ENCODE peak calls at places on chromosomes 16 and 17, in seven cellular contexts. V is HTR-8/SVneo, M is HEK293T, C is HS-5, H is heart right ventricle, Q is Right ventricle myocardium superior, D is cerebellar cortex. Y is an unnamed sample.

GRCh38 chr17:411416-412120 is 59.0 kb upstream of the RPH3AL start:
- DNase-seq in M (no peak), Q (no peak), D (peak; percentile 25), H (no peak), V (no peak), C (no peak), Y (no peak)

GRCh38 chr17:62704381-62704971 is 77.0 kb downstream of the MRC2 start:
- DNase-seq in M (no peak), C (no peak), D (no peak), Q (peak; percentile 58), H (no peak), V (peak; percentile 63), Y (peak; percentile 65)

GRCh38 chr17:6415616-6416015 is 19.3 kb downstream of the AIPL1 start:
- DNase-seq in V (no peak), H (no peak), C (no peak), M (no peak), D (no peak), Q (no peak), Y (no peak)

GRCh38 chr16:65069090-65069489 is 52.8 kb downstream of the CDH11 start:
- DNase-seq in H (no peak), C (peak; percentile 78), D (no peak), Q (no peak), V (no peak), M (no peak), Y (no peak)

GRCh38 chr17:34269969-34270368 is at the start of gene CCL7:
- DNase-seq in Q (no peak), M (no peak), H (no peak), C (no peak), V (no peak), D (no peak), Y (no peak)

GRCh38 chr17:65191805-65192740 is 54.9 kb downstream of the RGS9 start:
- DNase-seq in D (no peak), Q (no peak), M (no peak), V (peak; percentile 82), H (no peak), C (peak; percentile 70), Y (no peak)

GRCh38 chr17:75645501-75645888 is 12.3 kb downstream of the SMIM5 start:
- DNase-seq in Q (no peak), H (no peak), M (no peak), V (peak; percentile 61), D (no peak), C (no peak), Y (no peak)

GRCh38 chr17:41895617-41896016 is 23.1 kb downstream of the ACLY start:
- DNase-seq in Q (no peak), H (peak; percentile 36), V (no peak), C (no peak), D (no peak), M (no peak), Y (no peak)

GRCh38 chr16:48850097-48850496 is 240.1 kb upstream of the N4BP1 start:
- DNase-seq in C (no peak), D (no peak), Q (no peak), V (no peak), H (no peak), M (no peak), Y (no peak)

GRCh38 chr17:48542956-48543853 is 1.7 kb downstream of the HOXB2 start:
- DNase-seq in H (peak; percentile 29), M (peak; percentile 45), C (no peak), Q (peak; percentile 64), D (no peak), V (peak; percentile 57), Y (no peak)

GRCh38 chr17:16491131-16491702 is 776 bp downstream of the LRRC75A start:
- DNase-seq in Q (peak; percentile 49), C (no peak), M (no peak), H (no peak), V (no peak), D (no peak), Y (no peak)

GRCh38 chr17:75763269-75763607 is 1.8 kb downstream of the GALK1 start:
- DNase-seq in D (no peak), M (no peak), V (no peak), Q (no peak), H (no peak), C (no peak), Y (no peak)

GRCh38 chr16:9790199-9790598 is 392.0 kb downstream of the GRIN2A start:
- DNase-seq in Q (no peak), C (no peak), H (no peak), D (no peak), V (no peak), M (no peak), Y (no peak)

GRCh38 chr17:61567045-61567802 is 23.8 kb downstream of the NACA2 start:
- DNase-seq in H (no peak), D (no peak), C (no peak), M (no peak), V (no peak), Q (no peak), Y (no peak)

GRCh38 chr16:48013476-48013875 is 142.3 kb downstream of the ABCC12 start:
- DNase-seq in Q (no peak), M (no peak), C (no peak), H (peak; percentile 5), V (peak; percentile 14), D (peak; percentile 52), Y (no peak)

GRCh38 chr17:11898526-11899235 is 98.6 kb downstream of the ZNF18 start:
- DNase-seq in V (no peak), C (no peak), Q (no peak), H (no peak), M (no peak), D (no peak), Y (no peak)

GRCh38 chr16:15961060-15961511 is 11.7 kb downstream of the ABCC1 start:
- DNase-seq in M (no peak), C (no peak), Q (no peak), H (no peak), D (no peak), V (no peak), Y (no peak)

GRCh38 chr17:27407916-27408846 is 48.1 kb upstream of the KSR1 start:
- DNase-seq in M (no peak), H (no peak), Q (no peak), C (peak; percentile 35), D (no peak), V (peak; percentile 57), Y (no peak)

GRCh38 chr16:57795431-57795878 is 6.8 kb downstream of the KIFC3 start:
- DNase-seq in M (peak; percentile 66), C (no peak), D (peak; percentile 68), H (peak; percentile 50), V (peak; percentile 75), Q (no peak), Y (no peak)

GRCh38 chr16:55386534-55387296 is 62.7 kb downstream of the IRX6 start:
- DNase-seq in V (no peak), Q (no peak), H (no peak), D (no peak), C (no peak), M (no peak), Y (no peak)

GRCh38 chr17:77400445-77400870 is 259.7 kb downstream of the SEC14L1 start:
- DNase-seq in Q (peak; percentile 67), M (no peak), D (peak; percentile 66), V (no peak), H (peak; percentile 62), C (no peak), Y (no peak)

GRCh38 chr17:44595216-44595775 is 38.0 kb downstream of the FZD2 start:
- DNase-seq in D (no peak), C (no peak), Q (no peak), V (no peak), M (no peak), H (no peak), Y (no peak)

GRCh38 chr16:27520982-27521673 is 28.6 kb downstream of the GTF3C1 start:
- DNase-seq in D (no peak), M (no peak), C (no peak), V (no peak), H (peak; percentile 88), Q (peak; percentile 85), Y (no peak)

GRCh38 chr17:18920911-18921441 is 31.0 kb upstream of the SLC5A10 start:
- DNase-seq in V (no peak), D (no peak), H (no peak), Q (no peak), M (no peak), C (no peak), Y (no peak)

GRCh38 chr16:86545481-86545880 is 9.6 kb downstream of the MTHFSD start:
- DNase-seq in Q (no peak), D (no peak), V (no peak), H (no peak), C (no peak), M (no peak), Y (no peak)

GRCh38 chr17:47324224-47325020 is 667 bp downstream of the EFCAB13 start:
- DNase-seq in H (peak; percentile 63), Q (peak; percentile 77), C (no peak), D (peak; percentile 3), V (peak; percentile 50), M (no peak), Y (no peak)

GRCh38 chr16:87464691-87465300 is 28.0 kb downstream of the ZCCHC14 start:
- DNase-seq in D (no peak), V (peak; percentile 41), M (no peak), Q (peak; percentile 81), C (peak; percentile 45), H (peak; percentile 81), Y (peak; percentile 28)

GRCh38 chr16:74984194-74984669 is 691 bp downstream of the WDR59 start:
- DNase-seq in C (no peak), D (peak; percentile 18), V (no peak), Q (no peak), M (no peak), H (no peak), Y (no peak)

GRCh38 chr17:48438662-48439061 is 8.6 kb upstream of the SKAP1 start:
- DNase-seq in M (no peak), H (no peak), V (no peak), C (no peak), Q (no peak), D (no peak), Y (no peak)

GRCh38 chr17:82213251-82214011 is 789 bp upstream of the CCDC57 start:
- DNase-seq in D (peak; percentile 92), Q (peak; percentile 46), H (no peak), V (peak; percentile 80), C (peak; percentile 57), M (peak; percentile 79), Y (no peak)

GRCh38 chr17:61414141-61414935 is 14.7 kb downstream of the TBX2 start:
- DNase-seq in H (peak; percentile 13), Q (peak; percentile 64), M (no peak), V (no peak), D (no peak), C (no peak), Y (no peak)

GRCh38 chr16:30581462-30581861 is 4.0 kb downstream of the ZNF785 start:
- DNase-seq in D (no peak), M (no peak), Q (no peak), V (no peak), C (no peak), H (no peak), Y (no peak)